ENCODE peak calls at places on chromosomes 5 and 9, in seven cellular contexts. R is cardiac fibroblast; J is prostate gland; L is kidney; S is H9; O is CD8-positive, alpha-beta T cell; Z is lower leg skin. A is an unnamed sample.

GRCh38 chr9:77896269-77897245 is 135.1 kb downstream of the GNAQ start:
- DNase-seq in R (no peak), J (no peak), L (no peak), S (no peak), O (no peak), Z (no peak), A (no peak)

GRCh38 chr5:601771-602465 is 10.2 kb upstream of the CEP72 start:
- DNase-seq in R (no peak), J (no peak), L (no peak), S (no peak), O (no peak), Z (peak; percentile 73), A (peak; percentile 85)

GRCh38 chr5:33313150-33313549 is 127.6 kb upstream of the TARS1 start:
- DNase-seq in R (peak; percentile 100), J (peak; percentile 13), L (no peak), S (no peak), O (no peak), Z (no peak), A (no peak)

GRCh38 chr5:145203193-145203592 is 631.9 kb downstream of the PRELID2 start:
- DNase-seq in R (peak; percentile 33), J (no peak), L (no peak), S (no peak), O (no peak), Z (no peak), A (no peak)

GRCh38 chr5:140165101-140165920 is 9.7 kb upstream of the CYSTM1 start:
- DNase-seq in R (no peak), J (no peak), L (no peak), S (no peak), O (no peak), Z (peak; percentile 57), A (no peak)

GRCh38 chr9:100581661-100582060 is 3.8 kb downstream of the CAVIN4 start:
- DNase-seq in R (no peak), J (no peak), L (no peak), S (no peak), O (no peak), Z (no peak), A (no peak)

GRCh38 chr9:64773491-64773931 is 511.5 kb downstream of the FOXD4L5 start:
- DNase-seq in R (peak; percentile 0), J (no peak), L (peak; percentile 44), S (peak; percentile 7), O (peak; percentile 11), Z (peak; percentile 77), A (peak; percentile 32)

GRCh38 chr9:129561594-129562281 is 59.2 kb downstream of the C9orf50 start:
- DNase-seq in R (no peak), J (peak; percentile 24), L (peak; percentile 89), S (no peak), O (no peak), Z (no peak), A (no peak)

GRCh38 chr9:1429328-1429727 is 379.2 kb downstream of the DMRT2 start:
- DNase-seq in R (no peak), J (no peak), L (no peak), S (no peak), O (no peak), Z (no peak), A (no peak)

GRCh38 chr5:20166496-20166895 is 178.5 kb upstream of the CDH18 start:
- DNase-seq in R (no peak), J (no peak), L (no peak), S (no peak), O (no peak), Z (no peak), A (no peak)

GRCh38 chr9:130740218-130741023 is 46.8 kb downstream of the EXOSC2 start:
- DNase-seq in R (no peak), J (no peak), L (no peak), S (no peak), O (no peak), Z (no peak), A (no peak)

GRCh38 chr5:150255659-150256415 is 33.7 kb downstream of the CAMK2A start:
- DNase-seq in R (no peak), J (no peak), L (no peak), S (no peak), O (no peak), Z (no peak), A (peak; percentile 20)

GRCh38 chr5:82019342-82020138 is 47.7 kb downstream of the ATG10 start:
- DNase-seq in R (no peak), J (peak; percentile 10), L (no peak), S (peak; percentile 31), O (no peak), Z (no peak), A (no peak)

GRCh38 chr5:107248065-107248695 is 422.6 kb downstream of the EFNA5 start:
- DNase-seq in R (peak; percentile 73), J (peak; percentile 14), L (no peak), S (peak; percentile 66), O (peak; percentile 14), Z (peak; percentile 88), A (no peak)

GRCh38 chr9:124629600-124629999 is 122.4 kb upstream of the NR5A1 start:
- DNase-seq in R (peak; percentile 73), J (no peak), L (no peak), S (no peak), O (no peak), Z (no peak), A (no peak)

GRCh38 chr9:27059406-27059805 is 49.6 kb upstream of the TEK start:
- DNase-seq in R (no peak), J (no peak), L (no peak), S (no peak), O (no peak), Z (no peak), A (no peak)

GRCh38 chr5:36373527-36374086 is 71.9 kb upstream of the RANBP3L start:
- DNase-seq in R (peak; percentile 89), J (peak; percentile 67), L (peak; percentile 72), S (no peak), O (no peak), Z (peak; percentile 95), A (no peak)

GRCh38 chr9:129281506-129282145 is 103.6 kb upstream of the IER5L start:
- DNase-seq in R (no peak), J (no peak), L (peak; percentile 66), S (no peak), O (peak; percentile 7), Z (peak; percentile 77), A (peak; percentile 85)

GRCh38 chr5:112284561-112284960 is 134.5 kb downstream of the EPB41L4A start:
- DNase-seq in R (no peak), J (no peak), L (no peak), S (no peak), O (no peak), Z (no peak), A (no peak)

GRCh38 chr5:757931-758697 is 26.4 kb downstream of the ZDHHC11B start:
- DNase-seq in R (no peak), J (no peak), L (peak; percentile 90), S (peak; percentile 60), O (peak; percentile 36), Z (peak; percentile 91), A (no peak)

GRCh38 chr5:13359326-13359725 is 585.2 kb downstream of the DNAH5 start:
- DNase-seq in R (peak; percentile 36), J (no peak), L (no peak), S (no peak), O (no peak), Z (no peak), A (no peak)

DNA sequence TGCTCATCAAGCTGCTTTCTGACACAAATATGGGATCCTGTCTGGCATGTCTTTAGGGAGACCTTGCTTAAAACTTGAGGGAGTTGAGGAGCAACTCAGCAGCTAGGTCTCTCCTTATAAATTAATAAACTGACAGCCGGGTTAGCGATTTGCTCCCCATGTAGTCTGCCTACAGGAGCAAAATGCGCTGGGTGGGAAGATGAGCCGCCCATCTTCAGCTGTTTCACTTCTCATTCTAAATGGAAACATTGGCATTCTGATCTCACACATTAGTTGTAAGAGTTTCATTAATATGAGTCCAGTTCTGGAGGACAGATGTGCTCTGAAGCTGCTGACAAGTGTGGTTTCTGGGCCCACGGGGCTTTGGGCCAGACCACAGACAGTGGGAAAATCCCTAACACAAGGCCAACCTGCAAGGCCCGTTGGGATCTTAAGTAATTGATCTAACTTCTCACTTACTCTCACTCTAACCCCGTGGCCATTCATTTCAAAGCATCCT is 197.0 kb downstream of the MCTP1 start:
- DNase-seq in R (peak; percentile 44), J (no peak), L (peak; percentile 18), S (no peak), O (no peak), Z (no peak), A (no peak)
- TF ChIP-seq CTCF in R (no peak), J (no peak), L (no peak), S (no peak), O (no peak), Z (no peak), A (no peak)

GRCh38 chr9:122350577-122351355 is 20.1 kb upstream of the PTGS1 start:
- DNase-seq in R (peak; percentile 75), J (peak; percentile 72), L (peak; percentile 90), S (peak; percentile 84), O (peak; percentile 79), Z (peak; percentile 95), A (peak; percentile 36)
- TF ChIP-seq CTCF in R (peak; percentile 95), J (peak; percentile 96), L (peak; percentile 98), S (peak; percentile 98), O (peak; percentile 97), Z (no peak), A (peak; percentile 97)

DNA sequence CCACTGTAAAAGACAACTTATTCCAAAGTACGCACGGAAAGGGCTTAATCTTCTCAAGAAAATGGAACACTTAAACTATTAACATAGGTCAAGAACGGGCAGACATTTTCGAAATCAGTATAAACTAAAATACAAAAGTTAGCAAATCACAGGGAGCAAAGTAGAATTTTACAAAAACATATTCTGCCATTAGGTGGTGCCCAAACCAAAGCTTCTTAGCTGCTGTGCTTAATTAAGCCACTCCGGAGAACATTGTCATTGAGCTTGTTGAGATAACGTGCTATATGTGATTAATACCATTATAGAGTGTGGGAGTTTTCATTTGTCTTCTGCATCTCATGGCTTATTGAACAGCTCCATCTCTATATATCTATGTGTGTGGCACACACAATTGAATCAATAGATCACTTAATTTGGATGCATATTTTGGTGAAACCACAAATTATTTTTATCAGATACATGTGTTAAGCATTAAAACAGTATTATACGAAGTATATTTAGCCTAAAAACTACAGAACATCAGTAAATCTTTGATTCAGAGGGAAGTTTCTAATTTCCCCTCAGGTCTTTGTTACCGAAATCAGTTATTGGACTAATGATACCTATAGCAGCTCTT is 23.4 kb downstream of the UBLCP1 start:
- DNase-seq in R (peak; percentile 57), J (no peak), L (no peak), S (no peak), O (no peak), Z (no peak), A (no peak)
- TF ChIP-seq CTCF in R (peak; percentile 30), J (peak; percentile 30), L (peak; percentile 26), S (peak; percentile 66), O (peak; percentile 53), Z (no peak), A (peak; percentile 78)

GRCh38 chr9:133348763-133349573 is 950 bp downstream of the RPL7A start:
- DNase-seq in R (no peak), J (no peak), L (no peak), S (no peak), O (no peak), Z (no peak), A (no peak)

GRCh38 chr9:133347515-133347984 is 381 bp downstream of the MED22 start:
- DNase-seq in R (peak; percentile 33), J (no peak), L (peak; percentile 83), S (no peak), O (peak; percentile 42), Z (peak; percentile 90), A (no peak)

GRCh38 chr9:133346021-133346713 is 1.8 kb downstream of the MED22 start:
- DNase-seq in R (no peak), J (no peak), L (peak; percentile 75), S (no peak), O (no peak), Z (no peak), A (no peak)

GRCh38 chr9:133349965-133350624 is 2.1 kb downstream of the RPL7A start:
- DNase-seq in R (no peak), J (no peak), L (peak; percentile 27), S (no peak), O (no peak), Z (no peak), A (no peak)

GRCh38 chr9:133347985-133348762 is at the start of the genes MED22 and RPL7A:
- DNase-seq in R (peak; percentile 99), J (peak; percentile 94), L (peak; percentile 96), S (peak; percentile 94), O (peak; percentile 91), Z (peak; percentile 98), A (no peak)
- TF ChIP-seq CTCF in R (peak; percentile 13), J (peak; percentile 34), L (no peak), S (no peak), O (no peak), Z (no peak), A (peak; percentile 51)

A was measured in chondrocyte.